ENCODE peak calls at places on chromosomes 7 and 10, in ten cellular contexts. One of them, this sample, is unnamed.

GRCh38 chr10:30027057-30028005 is 32.1 kb downstream of the JCAD start:
- DNase-seq in bronchial epithelial cell: peak
- DNase-seq in HFF-Myc: no peak
- DNase-seq in kidney epithelial cell: peak
- DNase-seq in left lung: peak
- DNase-seq in psoas muscle: peak
- DNase-seq in GM06990: peak
- DNase-seq in AG04449: no peak
- DNase-seq in PC-9: no peak
- DNase-seq in pancreas: peak
- DNase-seq in this sample: no peak

GRCh38 chr10:117543999-117544728 is 1.6 kb downstream of the EMX2 start:
- DNase-seq in HFF-Myc: no peak
- DNase-seq in psoas muscle: no peak
- DNase-seq in pancreas: no peak
- DNase-seq in AG04449: no peak
- DNase-seq in bronchial epithelial cell: no peak
- DNase-seq in left lung: no peak
- DNase-seq in kidney epithelial cell: no peak
- DNase-seq in PC-9: no peak
- DNase-seq in GM06990: no peak
- DNase-seq in this sample: no peak

GRCh38 chr7:88485811-88486210 is 179.1 kb upstream of the STEAP4 start:
- DNase-seq in kidney epithelial cell: no peak
- DNase-seq in bronchial epithelial cell: no peak
- DNase-seq in HFF-Myc: no peak
- DNase-seq in psoas muscle: no peak
- DNase-seq in AG04449: no peak
- DNase-seq in GM06990: no peak
- DNase-seq in PC-9: no peak
- DNase-seq in left lung: no peak
- DNase-seq in pancreas: no peak
- DNase-seq in this sample: no peak

GRCh38 chr7:73701357-73701995 is 18.0 kb downstream of the STX1A start:
- DNase-seq in psoas muscle: no peak
- DNase-seq in PC-9: peak
- DNase-seq in kidney epithelial cell: no peak
- DNase-seq in HFF-Myc: no peak
- DNase-seq in pancreas: no peak
- DNase-seq in GM06990: no peak
- DNase-seq in left lung: no peak
- DNase-seq in AG04449: no peak
- DNase-seq in bronchial epithelial cell: peak
- DNase-seq in this sample: peak

GRCh38 chr7:132998763-132999162 is 83.1 kb downstream of the CHCHD3 start:
- DNase-seq in pancreas: no peak
- DNase-seq in kidney epithelial cell: no peak
- DNase-seq in left lung: no peak
- DNase-seq in bronchial epithelial cell: no peak
- DNase-seq in AG04449: no peak
- DNase-seq in GM06990: no peak
- DNase-seq in HFF-Myc: no peak
- DNase-seq in PC-9: no peak
- DNase-seq in psoas muscle: no peak
- DNase-seq in this sample: no peak

GRCh38 chr10:104054430-104054829 is 31.2 kb downstream of the COL17A1 start:
- DNase-seq in bronchial epithelial cell: peak
- DNase-seq in left lung: no peak
- DNase-seq in pancreas: no peak
- DNase-seq in GM06990: no peak
- DNase-seq in PC-9: no peak
- DNase-seq in kidney epithelial cell: no peak
- DNase-seq in HFF-Myc: peak
- DNase-seq in psoas muscle: no peak
- DNase-seq in AG04449: no peak
- DNase-seq in this sample: peak

GRCh38 chr10:119379466-119380071 is 162.9 kb downstream of the RGS10 start:
- DNase-seq in AG04449: no peak
- DNase-seq in kidney epithelial cell: no peak
- DNase-seq in HFF-Myc: no peak
- DNase-seq in GM06990: no peak
- DNase-seq in psoas muscle: peak
- DNase-seq in pancreas: no peak
- DNase-seq in left lung: no peak
- DNase-seq in PC-9: no peak
- DNase-seq in bronchial epithelial cell: no peak
- DNase-seq in this sample: no peak

GRCh38 chr7:32496052-32496813 is 944 bp downstream of the AVL9 start:
- DNase-seq in PC-9: no peak
- DNase-seq in left lung: no peak
- DNase-seq in psoas muscle: no peak
- DNase-seq in GM06990: no peak
- DNase-seq in pancreas: no peak
- DNase-seq in AG04449: no peak
- DNase-seq in kidney epithelial cell: no peak
- DNase-seq in bronchial epithelial cell: no peak
- DNase-seq in HFF-Myc: no peak
- DNase-seq in this sample: peak

GRCh38 chr10:112246-112645 is 23.0 kb upstream of the ZMYND11 start:
- DNase-seq in left lung: no peak
- DNase-seq in bronchial epithelial cell: peak
- DNase-seq in GM06990: no peak
- DNase-seq in AG04449: no peak
- DNase-seq in psoas muscle: no peak
- DNase-seq in HFF-Myc: no peak
- DNase-seq in kidney epithelial cell: peak
- DNase-seq in PC-9: peak
- DNase-seq in pancreas: no peak
- DNase-seq in this sample: no peak

GRCh38 chr7:128884561-128885369 is 22.1 kb downstream of the ATP6V1F start:
- DNase-seq in bronchial epithelial cell: no peak
- DNase-seq in pancreas: no peak
- DNase-seq in kidney epithelial cell: no peak
- DNase-seq in psoas muscle: peak
- DNase-seq in left lung: no peak
- DNase-seq in GM06990: no peak
- DNase-seq in HFF-Myc: no peak
- DNase-seq in AG04449: no peak
- DNase-seq in PC-9: no peak
- DNase-seq in this sample: no peak

GRCh38 chr10:23585666-23586065 is 146.8 kb downstream of the OTUD1 start:
- DNase-seq in left lung: no peak
- DNase-seq in AG04449: no peak
- DNase-seq in kidney epithelial cell: no peak
- DNase-seq in pancreas: no peak
- DNase-seq in bronchial epithelial cell: peak
- DNase-seq in psoas muscle: no peak
- DNase-seq in HFF-Myc: no peak
- DNase-seq in PC-9: no peak
- DNase-seq in GM06990: no peak
- DNase-seq in this sample: no peak

GRCh38 chr7:6276911-6277408 is 4.5 kb upstream of the CYTH3 start:
- DNase-seq in PC-9: no peak
- DNase-seq in AG04449: no peak
- DNase-seq in left lung: no peak
- DNase-seq in pancreas: no peak
- DNase-seq in HFF-Myc: no peak
- DNase-seq in kidney epithelial cell: no peak
- DNase-seq in bronchial epithelial cell: peak
- DNase-seq in GM06990: no peak
- DNase-seq in psoas muscle: no peak
- DNase-seq in this sample: no peak

GRCh38 chr10:5970066-5970465 is 7.3 kb downstream of the IL15RA start:
- DNase-seq in bronchial epithelial cell: no peak
- DNase-seq in pancreas: no peak
- DNase-seq in left lung: no peak
- DNase-seq in AG04449: no peak
- DNase-seq in GM06990: no peak
- DNase-seq in PC-9: no peak
- DNase-seq in psoas muscle: no peak
- DNase-seq in HFF-Myc: no peak
- DNase-seq in kidney epithelial cell: no peak
- DNase-seq in this sample: no peak

GRCh38 chr7:114900127-114900526 is 21.8 kb upstream of the MDFIC start:
- DNase-seq in PC-9: no peak
- DNase-seq in kidney epithelial cell: no peak
- DNase-seq in bronchial epithelial cell: no peak
- DNase-seq in AG04449: no peak
- DNase-seq in psoas muscle: no peak
- DNase-seq in GM06990: no peak
- DNase-seq in left lung: no peak
- DNase-seq in pancreas: no peak
- DNase-seq in HFF-Myc: no peak
- DNase-seq in this sample: no peak

GRCh38 chr10:14084875-14085274 is 245.8 kb downstream of the FRMD4A start:
- DNase-seq in GM06990: no peak
- DNase-seq in HFF-Myc: no peak
- DNase-seq in PC-9: peak
- DNase-seq in psoas muscle: no peak
- DNase-seq in pancreas: no peak
- DNase-seq in AG04449: no peak
- DNase-seq in bronchial epithelial cell: no peak
- DNase-seq in left lung: no peak
- DNase-seq in kidney epithelial cell: peak
- DNase-seq in this sample: no peak

GRCh38 chr10:66192162-66192834 is 733.5 kb upstream of the LRRTM3 start:
- DNase-seq in HFF-Myc: no peak
- DNase-seq in left lung: no peak
- DNase-seq in bronchial epithelial cell: no peak
- DNase-seq in pancreas: no peak
- DNase-seq in GM06990: no peak
- DNase-seq in PC-9: no peak
- DNase-seq in kidney epithelial cell: no peak
- DNase-seq in psoas muscle: no peak
- DNase-seq in AG04449: no peak
- DNase-seq in this sample: no peak

DNA sequence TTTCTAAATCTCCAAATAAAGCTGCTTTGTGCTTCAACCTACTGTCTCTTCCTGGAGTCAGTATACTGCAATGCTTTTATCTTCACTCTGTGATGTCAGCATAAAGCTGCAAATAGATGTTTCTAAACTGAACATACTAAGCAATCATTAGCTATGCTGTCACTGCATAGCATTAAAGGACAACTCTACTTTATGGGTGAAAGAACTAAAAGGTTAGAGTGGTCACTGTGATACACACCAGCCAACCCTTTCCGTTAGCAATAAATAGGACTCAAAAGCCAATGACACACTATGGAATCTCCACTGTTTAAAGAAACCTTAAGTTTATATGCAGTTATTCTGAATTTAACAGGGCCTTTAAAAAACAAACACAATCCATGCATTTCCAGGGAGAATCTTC is 1.8 kb downstream of the CCDC186 start:
- DNase-seq in pancreas: no peak
- DNase-seq in GM06990: no peak
- DNase-seq in AG04449: no peak
- DNase-seq in kidney epithelial cell: no peak
- DNase-seq in bronchial epithelial cell: peak
- DNase-seq in psoas muscle: no peak
- DNase-seq in HFF-Myc: no peak
- DNase-seq in PC-9: no peak
- DNase-seq in left lung: no peak
- DNase-seq in this sample: peak
- H3K4me3 ChIP-seq in pancreas: no peak
- H3K4me3 ChIP-seq in GM06990: no peak
- H3K4me3 ChIP-seq in AG04449: peak
- H3K4me3 ChIP-seq in kidney epithelial cell: peak
- H3K4me3 ChIP-seq in bronchial epithelial cell: peak
- H3K4me3 ChIP-seq in psoas muscle: peak
- H3K4me3 ChIP-seq in HFF-Myc: peak
- H3K4me3 ChIP-seq in PC-9: peak
- H3K4me3 ChIP-seq in left lung: peak
- H3K4me3 ChIP-seq in this sample: peak

DNA sequence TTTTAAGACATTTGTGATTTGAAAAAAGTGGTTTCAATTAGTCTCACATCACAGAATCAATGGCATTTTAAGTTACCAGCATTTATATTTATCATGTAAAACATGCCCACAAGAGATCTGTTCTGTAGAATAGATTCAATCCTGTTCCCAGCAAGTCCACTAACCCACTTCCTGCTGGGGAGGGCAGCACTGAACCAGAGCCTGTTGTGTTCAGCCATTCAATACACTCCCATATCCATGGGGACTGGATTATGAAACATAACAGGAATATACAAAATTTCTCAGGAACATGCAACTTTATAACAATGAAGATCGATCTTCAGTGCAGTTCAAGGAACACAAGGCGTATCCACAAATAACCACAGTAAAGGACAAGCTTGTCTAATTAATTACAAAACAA is 24.4 kb upstream of the ANK3 start:
- DNase-seq in kidney epithelial cell: no peak
- DNase-seq in GM06990: no peak
- DNase-seq in pancreas: no peak
- DNase-seq in AG04449: no peak
- DNase-seq in HFF-Myc: no peak
- DNase-seq in psoas muscle: no peak
- DNase-seq in PC-9: no peak
- DNase-seq in left lung: no peak
- DNase-seq in bronchial epithelial cell: no peak
- DNase-seq in this sample: peak
- TF ChIP-seq CTCF in kidney epithelial cell: no peak
- TF ChIP-seq CTCF in GM06990: no peak
- TF ChIP-seq CTCF in pancreas: no peak
- TF ChIP-seq CTCF in AG04449: no peak
- TF ChIP-seq CTCF in HFF-Myc: no peak
- TF ChIP-seq CTCF in psoas muscle: no peak
- TF ChIP-seq CTCF in PC-9: no peak
- TF ChIP-seq CTCF in left lung: no peak
- TF ChIP-seq CTCF in bronchial epithelial cell: no peak
- TF ChIP-seq CTCF in this sample: no peak

GRCh38 chr10:125175807-125176206 is 15.4 kb upstream of the CTBP2 start:
- DNase-seq in kidney epithelial cell: no peak
- DNase-seq in PC-9: no peak
- DNase-seq in bronchial epithelial cell: no peak
- DNase-seq in HFF-Myc: no peak
- DNase-seq in GM06990: no peak
- DNase-seq in pancreas: no peak
- DNase-seq in psoas muscle: no peak
- DNase-seq in left lung: no peak
- DNase-seq in AG04449: no peak
- DNase-seq in this sample: no peak
- H3K4me3 ChIP-seq in kidney epithelial cell: no peak
- H3K4me3 ChIP-seq in PC-9: no peak
- H3K4me3 ChIP-seq in bronchial epithelial cell: no peak
- H3K4me3 ChIP-seq in HFF-Myc: no peak
- H3K4me3 ChIP-seq in GM06990: no peak
- H3K4me3 ChIP-seq in pancreas: no peak
- H3K4me3 ChIP-seq in psoas muscle: no peak
- H3K4me3 ChIP-seq in left lung: no peak
- H3K4me3 ChIP-seq in AG04449: no peak
- H3K4me3 ChIP-seq in this sample: no peak

DNA sequence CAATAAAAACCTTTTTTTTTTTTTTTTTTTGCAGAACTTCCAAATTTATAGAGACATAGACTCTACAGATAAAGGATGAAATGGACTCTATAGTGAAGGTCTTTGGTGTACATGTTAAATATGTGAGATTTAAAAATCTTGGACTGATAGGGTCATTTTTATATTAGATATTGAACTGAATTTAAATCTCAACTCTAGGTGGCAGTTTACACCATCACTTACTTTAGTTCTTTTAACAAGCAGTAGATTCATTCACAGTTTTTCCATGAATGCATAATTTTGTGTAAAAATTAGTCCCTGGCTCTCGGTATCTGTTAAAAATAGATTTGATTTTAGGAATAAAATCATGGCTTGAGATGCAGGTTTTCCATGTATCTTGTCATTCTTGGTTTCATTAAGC is 31.1 kb upstream of the SNX13 start:
- DNase-seq in left lung: no peak
- DNase-seq in GM06990: no peak
- DNase-seq in AG04449: no peak
- DNase-seq in HFF-Myc: no peak
- DNase-seq in kidney epithelial cell: no peak
- DNase-seq in psoas muscle: no peak
- DNase-seq in PC-9: peak
- DNase-seq in pancreas: no peak
- DNase-seq in bronchial epithelial cell: no peak
- DNase-seq in this sample: peak
- TF ChIP-seq CTCF in left lung: no peak
- TF ChIP-seq CTCF in GM06990: no peak
- TF ChIP-seq CTCF in AG04449: no peak
- TF ChIP-seq CTCF in HFF-Myc: no peak
- TF ChIP-seq CTCF in kidney epithelial cell: no peak
- TF ChIP-seq CTCF in psoas muscle: peak
- TF ChIP-seq CTCF in PC-9: peak
- TF ChIP-seq CTCF in pancreas: no peak
- TF ChIP-seq CTCF in bronchial epithelial cell: no peak
- TF ChIP-seq CTCF in this sample: peak

This sample was measured in fibroblast of the aortic adventitia.